ENCODE peak calls at places on chromosome 17, in four cellular contexts. B is GM12878, C is H1, N is HCT116. M is an unnamed sample.

GRCh38 chr17:19263621-19264010 is 26.4 kb downstream of the EPN2 start:
- DNase-seq in B (no peak), C (no peak), N (no peak), M (no peak)

GRCh38 chr17:56681561-56682266 is 88.2 kb downstream of the NOG start:
- DNase-seq in B (no peak), C (no peak), N (peak; percentile 53), M (no peak)

GRCh38 chr17:65037157-65037556 is 19.4 kb downstream of the GNA13 start:
- DNase-seq in B (no peak), C (no peak), N (no peak), M (no peak)

GRCh38 chr17:45739786-45740185 is 44.3 kb upstream of the CRHR1 start:
- DNase-seq in B (no peak), C (no peak), N (no peak), M (no peak)

GRCh38 chr17:60525347-60525623 is 757 bp downstream of the APPBP2 start:
- DNase-seq in B (no peak), C (no peak), N (no peak), M (no peak)

GRCh38 chr17:82536220-82537201 is 17.0 kb downstream of the FOXK2 start:
- DNase-seq in B (no peak), C (no peak), N (no peak), M (no peak)

GRCh38 chr17:82964851-82965341 is 114.5 kb upstream of the METRNL start:
- DNase-seq in B (no peak), C (no peak), N (no peak), M (no peak)

GRCh38 chr17:21389352-21389751 is 13.2 kb downstream of the KCNJ12 start:
- DNase-seq in B (no peak), C (no peak), N (no peak), M (no peak)

GRCh38 chr17:37259030-37259735 is 116.6 kb upstream of the C17orf78 start:
- DNase-seq in B (no peak), C (no peak), N (no peak), M (no peak)

GRCh38 chr17:7043544-7044268 is at the start of gene SLC16A11:
- DNase-seq in B (no peak), C (no peak), N (no peak), M (no peak)

GRCh38 chr17:75601057-75601987 is 13.7 kb downstream of the MYO15B start:
- DNase-seq in B (no peak), C (peak; percentile 47), N (peak; percentile 96), M (peak; percentile 78)

GRCh38 chr17:41338961-41339485 is 11.6 kb downstream of the KRT33A start:
- DNase-seq in B (peak; percentile 89), C (no peak), N (no peak), M (peak; percentile 88)

GRCh38 chr17:34571428-34572130 is 7.8 kb upstream of the TMEM132E start:
- DNase-seq in B (no peak), C (no peak), N (no peak), M (no peak)

GRCh38 chr17:77353684-77354419 is 213.1 kb downstream of the SEC14L1 start:
- DNase-seq in B (no peak), C (no peak), N (no peak), M (no peak)

GRCh38 chr17:77349976-77350830 is 209.4 kb downstream of the SEC14L1 start:
- DNase-seq in B (no peak), C (no peak), N (no peak), M (no peak)

GRCh38 chr17:77352996-77353395 is 212.2 kb downstream of the SEC14L1 start:
- DNase-seq in B (no peak), C (no peak), N (no peak), M (no peak)

GRCh38 chr17:77354420-77354720 is 213.6 kb downstream of the SEC14L1 start:
- DNase-seq in B (no peak), C (no peak), N (no peak), M (no peak)

DNA sequence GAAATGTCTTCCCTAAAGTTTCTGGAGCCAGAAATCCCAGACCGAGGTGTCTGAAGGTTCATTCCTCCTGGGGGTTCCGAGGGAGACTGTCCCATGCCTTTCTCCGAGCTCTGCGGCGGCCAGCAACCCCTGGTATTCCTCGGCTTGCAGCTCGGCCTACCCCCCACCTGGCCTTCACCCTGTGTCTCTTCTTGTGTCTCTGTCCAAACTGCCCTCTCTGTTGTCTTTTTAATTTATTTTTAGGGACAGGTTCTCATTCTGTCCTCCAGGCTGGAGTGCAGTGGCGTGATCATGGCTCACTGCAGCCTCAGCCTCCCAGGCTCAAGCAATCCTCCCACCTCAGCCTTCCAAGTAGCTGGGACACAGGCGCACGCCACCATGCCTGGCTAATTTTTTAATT is 211.7 kb downstream of the SEC14L1 start:
- DNase-seq in B (no peak), C (no peak), N (no peak), M (no peak)
- TF ChIP-seq JUND in B (no peak), C (no peak), N (no peak), M (no peak)

DNA sequence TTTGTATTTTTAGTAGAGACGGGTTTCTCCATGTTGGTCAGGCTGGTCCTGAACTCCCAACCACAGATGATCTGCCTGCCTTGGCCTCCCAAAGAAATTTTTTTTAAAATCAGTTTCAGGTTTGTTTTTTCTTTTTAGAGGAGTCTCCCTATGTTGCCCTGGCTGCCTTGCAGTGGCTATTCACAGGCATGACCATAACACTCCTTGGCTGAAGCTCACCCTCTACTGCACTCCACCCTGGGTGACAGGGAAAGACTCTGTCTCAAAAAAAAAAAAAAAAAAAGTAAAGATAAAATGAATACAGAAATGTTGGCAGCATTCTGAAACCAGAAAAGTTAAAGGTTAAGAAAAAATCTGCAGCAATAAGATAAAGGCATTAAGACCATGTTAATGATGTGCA is 15.1 kb downstream of the YWHAE start:
- DNase-seq in B (no peak), C (no peak), N (no peak), M (no peak)
- TF ChIP-seq JUND in B (no peak), C (no peak), N (no peak), M (no peak)

DNA sequence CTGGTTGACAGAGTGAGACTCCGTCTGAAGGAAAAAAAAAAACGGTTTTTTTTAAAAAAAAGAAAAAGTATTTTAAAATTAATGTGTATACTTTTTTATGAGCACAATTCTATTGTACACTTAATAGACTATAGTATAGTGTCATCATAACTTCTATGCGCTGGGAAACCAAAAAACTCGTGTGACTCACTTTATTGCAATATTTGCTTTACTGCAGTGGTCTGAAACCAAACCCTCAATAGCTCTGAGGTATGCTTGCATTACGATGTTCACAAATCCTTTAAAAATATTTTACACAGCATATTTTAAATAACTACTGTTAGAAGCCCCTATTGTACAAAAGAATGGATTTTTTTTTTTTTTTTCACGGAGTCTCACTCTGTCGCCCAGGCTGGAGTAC is 12.4 kb upstream of the MAP2K6 start:
- DNase-seq in B (no peak), C (no peak), N (no peak), M (no peak)
- TF ChIP-seq JUND in B (no peak), C (no peak), N (no peak), M (no peak)

GRCh38 chr17:66549731-66550207 is 247.4 kb downstream of the PRKCA start:
- DNase-seq in B (no peak), C (no peak), N (peak; percentile 44), M (no peak)

GRCh38 chr17:66548158-66548557 is 245.7 kb downstream of the PRKCA start:
- DNase-seq in B (no peak), C (no peak), N (no peak), M (no peak)

GRCh38 chr17:66549312-66549705 is 246.9 kb downstream of the PRKCA start:
- DNase-seq in B (no peak), C (no peak), N (no peak), M (no peak)

GRCh38 chr17:66547170-66547865 is 244.9 kb downstream of the PRKCA start:
- DNase-seq in B (no peak), C (no peak), N (no peak), M (no peak)

DNA sequence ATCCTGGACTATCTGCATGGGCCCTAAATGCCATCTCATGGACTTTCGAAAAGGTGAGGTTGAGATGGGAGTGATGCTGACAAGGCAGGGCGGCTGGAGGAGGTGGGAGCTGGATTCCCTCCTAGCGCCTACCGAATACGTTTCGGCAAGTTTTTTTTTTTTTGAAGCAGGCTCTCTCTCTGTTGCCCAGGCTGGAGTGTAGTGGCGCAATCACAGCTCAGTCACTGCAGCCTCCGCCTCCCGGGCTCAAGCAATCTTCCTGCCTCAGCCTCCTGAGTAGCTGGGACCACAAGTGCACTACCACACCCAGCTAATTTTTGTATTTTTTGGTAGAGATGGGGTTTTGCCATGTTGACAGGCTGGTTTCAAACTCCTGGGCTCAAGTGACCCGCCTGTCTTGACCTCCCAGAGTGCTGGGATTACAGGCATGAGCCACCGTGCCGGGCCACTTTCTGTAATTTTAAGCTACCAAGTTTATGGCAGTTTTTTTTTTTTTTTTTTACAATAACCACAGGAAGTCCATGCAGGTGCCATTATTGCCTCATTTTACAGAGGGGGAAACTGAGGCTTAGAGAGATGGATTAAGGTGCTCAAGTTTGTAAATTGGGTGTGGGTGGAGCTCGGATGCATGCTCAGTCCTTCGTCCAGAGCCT is 246.4 kb downstream of the PRKCA start:
- DNase-seq in B (no peak), C (no peak), N (no peak), M (no peak)
- TF ChIP-seq JUND in B (no peak), C (no peak), N (no peak), M (no peak)

GRCh38 chr17:8557176-8557806 is 73.2 kb downstream of the MYH10 start:
- DNase-seq in B (no peak), C (no peak), N (no peak), M (no peak)
- TF ChIP-seq JUND in B (no peak), C (no peak), N (no peak), M (no peak)

GRCh38 chr17:57808882-57809281 is 41.0 kb downstream of the MRPS23 start:
- DNase-seq in B (no peak), C (no peak), N (no peak), M (no peak)

GRCh38 chr17:57809879-57810278 is 40.0 kb downstream of the MRPS23 start:
- DNase-seq in B (no peak), C (no peak), N (no peak), M (no peak)

GRCh38 chr17:57811633-57812280 is 38.1 kb downstream of the MRPS23 start:
- DNase-seq in B (no peak), C (no peak), N (peak; percentile 8), M (no peak)

GRCh38 chr17:57806083-57806830 is 43.6 kb downstream of the MRPS23 start:
- DNase-seq in B (no peak), C (no peak), N (no peak), M (no peak)

DNA sequence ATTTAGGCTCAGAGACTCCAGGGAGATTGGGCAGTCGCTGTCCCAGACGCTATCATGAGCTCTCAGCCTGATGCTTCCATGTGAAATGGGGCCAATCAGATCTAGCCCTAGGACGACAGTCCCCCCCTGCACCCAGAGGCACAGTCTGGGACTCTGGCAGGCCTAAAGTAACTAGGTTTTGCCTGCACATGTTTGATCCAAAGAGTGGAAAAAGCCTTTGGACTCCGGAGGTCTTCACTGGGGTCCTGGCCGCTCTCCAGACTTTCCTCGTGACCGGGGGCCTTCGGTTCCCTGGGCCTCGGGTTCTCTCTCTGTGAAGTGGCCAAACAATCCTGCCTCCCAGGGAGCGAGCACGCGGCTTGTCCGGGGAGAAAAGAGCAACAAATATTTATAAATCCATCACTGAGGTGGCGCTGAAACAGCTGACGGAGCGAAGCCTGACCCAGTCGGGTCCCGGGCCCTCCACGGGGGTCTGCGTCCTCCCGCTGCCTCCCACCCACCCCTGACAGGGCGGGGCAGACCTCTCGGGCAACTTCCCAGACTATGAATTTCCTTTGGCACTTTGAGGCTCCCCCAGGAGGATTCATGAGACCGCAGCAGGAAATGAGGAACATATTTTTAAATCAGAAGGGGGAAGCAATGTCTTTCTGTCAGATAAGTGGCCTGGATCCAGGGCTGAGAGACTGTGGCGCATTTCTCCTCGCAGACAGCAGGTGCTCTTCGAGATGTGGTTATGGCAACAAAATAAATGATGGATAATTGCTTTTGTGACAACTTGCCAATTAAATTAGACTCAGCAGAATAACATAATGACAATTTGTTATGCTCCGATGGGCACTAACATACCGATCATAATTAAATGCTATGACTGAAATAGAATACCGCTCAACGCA is 38.9 kb downstream of the MRPS23 start:
- DNase-seq in B (no peak), C (no peak), N (no peak), M (no peak)
- TF ChIP-seq JUND in B (no peak), C (no peak), N (no peak), M (no peak)